ENCODE peak calls at places on chromosome 16, in nine cellular contexts. One of them, this sample, is unnamed.

GRCh38 chr16:78624349-78624748 is 524.9 kb downstream of the WWOX start:
- DNase-seq in epithelial cell of esophagus: no peak
- DNase-seq in WTC11: no peak
- DNase-seq in AG09309: no peak
- DNase-seq in neural crest cell: no peak
- DNase-seq in nephron progenitor cell: no peak
- DNase-seq in AG09319: no peak
- DNase-seq in omental fat pad: no peak
- DNase-seq in brain microvascular endothelial cell: no peak
- DNase-seq in this sample: no peak

GRCh38 chr16:65744401-65744800 is 622.1 kb upstream of the CDH5 start:
- DNase-seq in epithelial cell of esophagus: no peak
- DNase-seq in WTC11: no peak
- DNase-seq in AG09309: no peak
- DNase-seq in neural crest cell: no peak
- DNase-seq in nephron progenitor cell: no peak
- DNase-seq in AG09319: no peak
- DNase-seq in omental fat pad: no peak
- DNase-seq in brain microvascular endothelial cell: no peak
- DNase-seq in this sample: no peak

GRCh38 chr16:31869511-31870201 is 4.0 kb upstream of the ZNF267 start:
- DNase-seq in epithelial cell of esophagus: peak
- DNase-seq in WTC11: no peak
- DNase-seq in AG09309: peak
- DNase-seq in neural crest cell: no peak
- DNase-seq in nephron progenitor cell: no peak
- DNase-seq in AG09319: no peak
- DNase-seq in omental fat pad: no peak
- DNase-seq in brain microvascular endothelial cell: peak
- DNase-seq in this sample: no peak

GRCh38 chr16:2981899-2982250 is 1.6 kb upstream of the PKMYT1 start:
- DNase-seq in epithelial cell of esophagus: no peak
- DNase-seq in WTC11: no peak
- DNase-seq in AG09309: no peak
- DNase-seq in neural crest cell: no peak
- DNase-seq in nephron progenitor cell: no peak
- DNase-seq in AG09319: no peak
- DNase-seq in omental fat pad: no peak
- DNase-seq in brain microvascular endothelial cell: no peak
- DNase-seq in this sample: no peak

GRCh38 chr16:50697881-50698767 is 4.7 kb downstream of the NOD2 start:
- DNase-seq in epithelial cell of esophagus: peak
- DNase-seq in WTC11: no peak
- DNase-seq in AG09309: no peak
- DNase-seq in neural crest cell: no peak
- DNase-seq in nephron progenitor cell: no peak
- DNase-seq in AG09319: peak
- DNase-seq in omental fat pad: no peak
- DNase-seq in brain microvascular endothelial cell: peak
- DNase-seq in this sample: no peak

GRCh38 chr16:24745791-24746190 is 16.3 kb downstream of the TNRC6A start:
- DNase-seq in epithelial cell of esophagus: no peak
- DNase-seq in WTC11: no peak
- DNase-seq in AG09309: no peak
- DNase-seq in neural crest cell: no peak
- DNase-seq in nephron progenitor cell: no peak
- DNase-seq in AG09319: no peak
- DNase-seq in omental fat pad: no peak
- DNase-seq in brain microvascular endothelial cell: no peak
- DNase-seq in this sample: no peak

GRCh38 chr16:69037373-69038160 is 67.9 kb upstream of the HAS3 start:
- DNase-seq in epithelial cell of esophagus: no peak
- DNase-seq in WTC11: no peak
- DNase-seq in AG09309: no peak
- DNase-seq in neural crest cell: no peak
- DNase-seq in nephron progenitor cell: no peak
- DNase-seq in AG09319: no peak
- DNase-seq in omental fat pad: no peak
- DNase-seq in brain microvascular endothelial cell: no peak
- DNase-seq in this sample: no peak

GRCh38 chr16:68668266-68668665 is 23.2 kb downstream of the CDH3 start:
- DNase-seq in epithelial cell of esophagus: peak
- DNase-seq in WTC11: no peak
- DNase-seq in AG09309: peak
- DNase-seq in neural crest cell: no peak
- DNase-seq in nephron progenitor cell: no peak
- DNase-seq in AG09319: no peak
- DNase-seq in omental fat pad: no peak
- DNase-seq in brain microvascular endothelial cell: no peak
- DNase-seq in this sample: no peak

GRCh38 chr16:50314665-50315064 is 48.3 kb downstream of the ADCY7 start:
- DNase-seq in epithelial cell of esophagus: no peak
- DNase-seq in WTC11: no peak
- DNase-seq in AG09309: no peak
- DNase-seq in neural crest cell: no peak
- DNase-seq in nephron progenitor cell: no peak
- DNase-seq in AG09319: no peak
- DNase-seq in omental fat pad: no peak
- DNase-seq in brain microvascular endothelial cell: no peak
- DNase-seq in this sample: no peak

GRCh38 chr16:79995315-79995714 is 394.8 kb upstream of the MAF start:
- DNase-seq in epithelial cell of esophagus: no peak
- DNase-seq in WTC11: no peak
- DNase-seq in AG09309: no peak
- DNase-seq in neural crest cell: no peak
- DNase-seq in nephron progenitor cell: no peak
- DNase-seq in AG09319: no peak
- DNase-seq in omental fat pad: no peak
- DNase-seq in brain microvascular endothelial cell: no peak
- DNase-seq in this sample: no peak

GRCh38 chr16:17222756-17223411 is 247.9 kb downstream of the XYLT1 start:
- DNase-seq in epithelial cell of esophagus: no peak
- DNase-seq in WTC11: peak
- DNase-seq in AG09309: no peak
- DNase-seq in neural crest cell: no peak
- DNase-seq in nephron progenitor cell: no peak
- DNase-seq in AG09319: no peak
- DNase-seq in omental fat pad: no peak
- DNase-seq in brain microvascular endothelial cell: no peak
- DNase-seq in this sample: no peak

GRCh38 chr16:83733301-83733700 is 74.5 kb upstream of the HSBP1 start:
- DNase-seq in epithelial cell of esophagus: no peak
- DNase-seq in WTC11: no peak
- DNase-seq in AG09309: no peak
- DNase-seq in neural crest cell: no peak
- DNase-seq in nephron progenitor cell: no peak
- DNase-seq in AG09319: no peak
- DNase-seq in omental fat pad: no peak
- DNase-seq in brain microvascular endothelial cell: no peak
- DNase-seq in this sample: no peak

GRCh38 chr16:72561-73537 is at the start of gene RHBDF1:
- DNase-seq in epithelial cell of esophagus: peak
- DNase-seq in WTC11: peak
- DNase-seq in AG09309: no peak
- DNase-seq in neural crest cell: peak
- DNase-seq in nephron progenitor cell: peak
- DNase-seq in AG09319: no peak
- DNase-seq in omental fat pad: no peak
- DNase-seq in brain microvascular endothelial cell: no peak
- DNase-seq in this sample: no peak

GRCh38 chr16:5143761-5144620 is 46.4 kb upstream of the EEF2KMT start:
- DNase-seq in epithelial cell of esophagus: no peak
- DNase-seq in WTC11: no peak
- DNase-seq in AG09309: no peak
- DNase-seq in neural crest cell: no peak
- DNase-seq in nephron progenitor cell: no peak
- DNase-seq in AG09319: no peak
- DNase-seq in omental fat pad: no peak
- DNase-seq in brain microvascular endothelial cell: no peak
- DNase-seq in this sample: no peak
- TF ChIP-seq CTCF in epithelial cell of esophagus: no peak
- TF ChIP-seq CTCF in WTC11: no peak
- TF ChIP-seq CTCF in AG09309: no peak
- TF ChIP-seq CTCF in neural crest cell: no peak
- TF ChIP-seq CTCF in nephron progenitor cell: no peak
- TF ChIP-seq CTCF in AG09319: no peak
- TF ChIP-seq CTCF in omental fat pad: no peak
- TF ChIP-seq CTCF in brain microvascular endothelial cell: no peak
- TF ChIP-seq CTCF in this sample: no peak

GRCh38 chr16:27980076-27980775 is 83.3 kb downstream of the GSG1L start:
- DNase-seq in epithelial cell of esophagus: no peak
- DNase-seq in WTC11: no peak
- DNase-seq in AG09309: no peak
- DNase-seq in neural crest cell: no peak
- DNase-seq in nephron progenitor cell: no peak
- DNase-seq in AG09319: no peak
- DNase-seq in omental fat pad: no peak
- DNase-seq in brain microvascular endothelial cell: no peak
- DNase-seq in this sample: no peak
- TF ChIP-seq CTCF in epithelial cell of esophagus: no peak
- TF ChIP-seq CTCF in WTC11: no peak
- TF ChIP-seq CTCF in AG09309: no peak
- TF ChIP-seq CTCF in neural crest cell: no peak
- TF ChIP-seq CTCF in nephron progenitor cell: no peak
- TF ChIP-seq CTCF in AG09319: no peak
- TF ChIP-seq CTCF in omental fat pad: no peak
- TF ChIP-seq CTCF in brain microvascular endothelial cell: no peak
- TF ChIP-seq CTCF in this sample: no peak

DNA sequence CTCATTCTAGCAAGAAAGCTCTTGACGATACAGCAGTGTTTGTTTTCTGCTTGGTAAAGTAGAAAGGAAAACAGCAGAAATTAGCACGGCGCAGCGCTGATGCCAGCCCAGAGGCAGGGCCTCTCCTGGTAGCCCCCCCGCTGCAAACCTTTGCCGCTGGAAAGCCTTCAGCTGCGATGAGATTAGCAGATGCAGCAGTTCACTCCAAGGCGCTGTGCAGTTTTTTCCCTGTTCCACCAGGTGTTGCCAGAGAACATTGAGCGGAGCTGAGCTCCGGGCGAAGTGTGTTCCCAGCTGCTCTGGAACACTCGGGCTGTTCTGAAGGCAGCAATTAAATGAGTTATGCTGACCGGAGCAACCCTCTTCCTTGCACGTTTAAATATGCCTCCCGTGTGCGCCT is 72.5 kb downstream of the RBFOX1 start:
- DNase-seq in epithelial cell of esophagus: no peak
- DNase-seq in WTC11: no peak
- DNase-seq in AG09309: no peak
- DNase-seq in neural crest cell: no peak
- DNase-seq in nephron progenitor cell: peak
- DNase-seq in AG09319: no peak
- DNase-seq in omental fat pad: no peak
- DNase-seq in brain microvascular endothelial cell: no peak
- DNase-seq in this sample: no peak
- TF ChIP-seq CTCF in epithelial cell of esophagus: no peak
- TF ChIP-seq CTCF in WTC11: no peak
- TF ChIP-seq CTCF in AG09309: no peak
- TF ChIP-seq CTCF in neural crest cell: peak
- TF ChIP-seq CTCF in nephron progenitor cell: peak
- TF ChIP-seq CTCF in AG09319: no peak
- TF ChIP-seq CTCF in omental fat pad: no peak
- TF ChIP-seq CTCF in brain microvascular endothelial cell: no peak
- TF ChIP-seq CTCF in this sample: peak

GRCh38 chr16:57611184-57611583 is 17.2 kb upstream of the ADGRG1 start:
- DNase-seq in epithelial cell of esophagus: peak
- DNase-seq in WTC11: no peak
- DNase-seq in AG09309: no peak
- DNase-seq in neural crest cell: no peak
- DNase-seq in nephron progenitor cell: no peak
- DNase-seq in AG09319: no peak
- DNase-seq in omental fat pad: no peak
- DNase-seq in brain microvascular endothelial cell: peak
- DNase-seq in this sample: no peak

GRCh38 chr16:57607676-57608461 is 20.6 kb upstream of the ADGRG1 start:
- DNase-seq in epithelial cell of esophagus: no peak
- DNase-seq in WTC11: no peak
- DNase-seq in AG09309: no peak
- DNase-seq in neural crest cell: no peak
- DNase-seq in nephron progenitor cell: no peak
- DNase-seq in AG09319: no peak
- DNase-seq in omental fat pad: no peak
- DNase-seq in brain microvascular endothelial cell: no peak
- DNase-seq in this sample: peak

GRCh38 chr16:57610611-57611010 is 17.8 kb upstream of the ADGRG1 start:
- DNase-seq in epithelial cell of esophagus: no peak
- DNase-seq in WTC11: no peak
- DNase-seq in AG09309: no peak
- DNase-seq in neural crest cell: no peak
- DNase-seq in nephron progenitor cell: no peak
- DNase-seq in AG09319: no peak
- DNase-seq in omental fat pad: no peak
- DNase-seq in brain microvascular endothelial cell: no peak
- DNase-seq in this sample: no peak

GRCh38 chr16:57608462-57609113 is 19.8 kb upstream of the ADGRG1 start:
- DNase-seq in epithelial cell of esophagus: no peak
- DNase-seq in WTC11: no peak
- DNase-seq in AG09309: no peak
- DNase-seq in neural crest cell: no peak
- DNase-seq in nephron progenitor cell: no peak
- DNase-seq in AG09319: no peak
- DNase-seq in omental fat pad: no peak
- DNase-seq in brain microvascular endothelial cell: no peak
- DNase-seq in this sample: peak

DNA sequence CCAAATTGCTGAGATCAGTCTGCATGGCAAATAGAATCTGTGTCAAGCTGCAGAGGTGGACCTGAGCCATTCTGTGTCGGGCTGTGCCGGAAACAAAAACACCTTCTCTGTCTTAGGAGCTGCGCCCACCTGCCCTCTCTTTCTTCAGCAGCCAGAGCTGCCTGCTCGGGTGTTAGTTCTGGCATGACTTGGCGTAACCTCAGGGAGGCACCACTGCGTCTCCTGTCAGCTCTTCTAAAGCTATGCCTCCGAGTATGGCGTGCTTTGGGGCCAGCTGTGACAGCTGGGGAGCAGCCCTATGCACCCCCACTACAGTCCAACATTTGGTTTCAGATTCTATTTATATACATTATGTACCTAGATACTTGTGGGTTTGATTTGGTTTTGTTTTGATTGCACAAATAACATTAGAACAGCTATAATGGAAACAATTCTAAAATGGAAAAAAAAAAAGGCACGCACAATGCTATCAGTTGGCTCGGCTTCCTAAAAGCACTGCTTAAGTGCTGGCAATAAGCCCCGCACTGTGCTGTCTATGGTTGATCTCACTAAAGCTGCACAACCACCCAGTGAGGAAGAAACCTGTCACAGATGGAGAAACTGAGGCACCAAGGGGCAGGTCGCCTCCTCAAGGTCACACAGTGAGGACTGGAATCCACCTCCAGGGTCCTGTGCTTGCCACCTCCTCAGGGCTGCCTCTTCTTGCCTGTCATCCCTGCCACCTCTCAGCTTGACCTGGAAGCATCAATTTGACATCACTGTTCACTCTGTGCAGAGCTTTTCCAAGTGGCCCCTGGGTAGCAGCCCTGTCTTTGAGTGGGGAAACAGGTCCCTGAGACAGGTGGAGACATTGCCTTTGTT is 18.7 kb upstream of the ADGRG1 start:
- DNase-seq in epithelial cell of esophagus: peak
- DNase-seq in WTC11: no peak
- DNase-seq in AG09309: no peak
- DNase-seq in neural crest cell: no peak
- DNase-seq in nephron progenitor cell: no peak
- DNase-seq in AG09319: no peak
- DNase-seq in omental fat pad: no peak
- DNase-seq in brain microvascular endothelial cell: no peak
- DNase-seq in this sample: no peak
- TF ChIP-seq CTCF in epithelial cell of esophagus: peak
- TF ChIP-seq CTCF in WTC11: no peak
- TF ChIP-seq CTCF in AG09309: no peak
- TF ChIP-seq CTCF in neural crest cell: no peak
- TF ChIP-seq CTCF in nephron progenitor cell: no peak
- TF ChIP-seq CTCF in AG09319: no peak
- TF ChIP-seq CTCF in omental fat pad: no peak
- TF ChIP-seq CTCF in brain microvascular endothelial cell: no peak
- TF ChIP-seq CTCF in this sample: no peak

This sample was measured in type B pancreatic cell.